ENCODE peak calls at places on chromosomes 11 and 22, in ten cellular contexts. V, M, O, T, E, C, K, Y, Q and S are unnamed samples.

GRCh38 chr11:19094859-19095258 is 22.1 kb upstream of the ZDHHC13 start:
- DNase-seq in V (no peak), M (no peak), O (no peak), T (no peak), E (no peak), C (no peak), K (no peak), Y (no peak), Q (no peak), S (no peak)

GRCh38 chr11:130849215-130849568 is 67.1 kb downstream of the SNX19 start:
- DNase-seq in V (no peak), M (no peak), O (no peak), T (peak; percentile 39), E (no peak), C (no peak), K (no peak), Y (no peak), Q (peak; percentile 75), S (no peak)

GRCh38 chr11:28999620-29000019 is 891.4 kb downstream of the METTL15 start:
- DNase-seq in V (no peak), M (no peak), O (no peak), T (no peak), E (no peak), C (no peak), K (no peak), Y (no peak), Q (no peak), S (no peak)

GRCh38 chr11:75667831-75668507 is 869 bp downstream of the MAP6 start:
- DNase-seq in V (no peak), M (peak; percentile 82), O (no peak), T (no peak), E (peak; percentile 55), C (peak; percentile 74), K (no peak), Y (peak; percentile 53), Q (peak; percentile 27), S (no peak)

GRCh38 chr11:47572715-47573255 is 6.0 kb downstream of the KBTBD4 start:
- DNase-seq in V (no peak), M (no peak), O (no peak), T (no peak), E (no peak), C (peak; percentile 75), K (no peak), Y (no peak), Q (no peak), S (no peak)

GRCh38 chr11:49221112-49221511 is 12.7 kb upstream of the FOLH1 start:
- DNase-seq in V (no peak), M (no peak), O (no peak), T (no peak), E (no peak), C (no peak), K (no peak), Y (no peak), Q (no peak), S (no peak)

GRCh38 chr11:103091441-103091809 is 535 bp downstream of the DCUN1D5 start:
- DNase-seq in V (no peak), M (peak; percentile 67), O (no peak), T (no peak), E (peak; percentile 48), C (peak; percentile 36), K (no peak), Y (peak; percentile 36), Q (peak; percentile 42), S (peak; percentile 51)

GRCh38 chr11:79336740-79337517 is 103.9 kb downstream of the TENM4 start:
- DNase-seq in V (no peak), M (no peak), O (no peak), T (no peak), E (no peak), C (no peak), K (no peak), Y (no peak), Q (no peak), S (no peak)

GRCh38 chr11:115500547-115501503 is 3.4 kb downstream of the CADM1 start:
- DNase-seq in V (no peak), M (no peak), O (no peak), T (no peak), E (peak; percentile 7), C (peak; percentile 23), K (no peak), Y (no peak), Q (no peak), S (no peak)

GRCh38 chr22:17366830-17367229 is 2.4 kb upstream of the CECR2 start:
- DNase-seq in V (no peak), M (no peak), O (no peak), T (no peak), E (peak; percentile 70), C (peak; percentile 35), K (no peak), Y (peak; percentile 73), Q (no peak), S (no peak)

GRCh38 chr11:68150029-68150428 is 28.8 kb upstream of the CHKA start:
- DNase-seq in V (no peak), M (peak; percentile 86), O (no peak), T (no peak), E (peak; percentile 48), C (no peak), K (no peak), Y (no peak), Q (peak; percentile 93), S (peak; percentile 48)

GRCh38 chr11:62179995-62180394 is 10.0 kb upstream of the SCGB1D1 start:
- DNase-seq in V (no peak), M (no peak), O (no peak), T (no peak), E (no peak), C (no peak), K (no peak), Y (no peak), Q (no peak), S (no peak)

GRCh38 chr11:102560555-102561011 is 30.0 kb upstream of the MMP7 start:
- DNase-seq in V (peak; percentile 57), M (no peak), O (no peak), T (peak; percentile 82), E (no peak), C (no peak), K (no peak), Y (no peak), Q (peak; percentile 57), S (peak; percentile 99)

GRCh38 chr11:69264486-69264885 is 29.5 kb upstream of the MYEOV start:
- DNase-seq in V (no peak), M (no peak), O (no peak), T (no peak), E (no peak), C (no peak), K (no peak), Y (no peak), Q (no peak), S (no peak)

GRCh38 chr11:1622076-1622475 is at the start of gene KRTAP5-4:
- DNase-seq in V (no peak), M (no peak), O (no peak), T (no peak), E (no peak), C (no peak), K (no peak), Y (no peak), Q (no peak), S (no peak)

GRCh38 chr11:121661796-121662508 is 209.2 kb upstream of the SORL1-AS1 start:
- DNase-seq in V (peak; percentile 62), M (no peak), O (no peak), T (no peak), E (no peak), C (no peak), K (no peak), Y (no peak), Q (peak; percentile 85), S (peak; percentile 91)

GRCh38 chr22:31490496-31490925 is 869 bp upstream of the EIF4ENIF1 start:
- DNase-seq in V (peak; percentile 7), M (peak; percentile 79), O (no peak), T (peak; percentile 52), E (peak; percentile 49), C (peak; percentile 28), K (peak; percentile 47), Y (peak; percentile 51), Q (peak; percentile 71), S (peak; percentile 76)

GRCh38 chr11:118659314-118659939 is 20.0 kb downstream of the TREH start:
- DNase-seq in V (no peak), M (peak; percentile 95), O (peak; percentile 91), T (peak; percentile 86), E (peak; percentile 99), C (peak; percentile 96), K (no peak), Y (peak; percentile 93), Q (peak; percentile 80), S (peak; percentile 84)

GRCh38 chr11:27390959-27391326 is 27.9 kb upstream of the CCDC34 start:
- DNase-seq in V (peak; percentile 70), M (no peak), O (no peak), T (no peak), E (no peak), C (no peak), K (no peak), Y (no peak), Q (peak; percentile 68), S (peak; percentile 23)

GRCh38 chr11:35723493-35724284 is 61.1 kb downstream of the TRIM44 start:
- DNase-seq in V (no peak), M (no peak), O (no peak), T (no peak), E (no peak), C (no peak), K (no peak), Y (no peak), Q (peak; percentile 21), S (peak; percentile 9)
- TF ChIP-seq CTCF in V (no peak), M (no peak), O (no peak), T (no peak), E (no peak), C (no peak), K (no peak), Y (no peak), Q (no peak), S (no peak)

GRCh38 chr11:94888204-94888603 is 85.2 kb downstream of the CWC15 start:
- DNase-seq in V (no peak), M (no peak), O (no peak), T (no peak), E (no peak), C (no peak), K (no peak), Y (no peak), Q (no peak), S (no peak)
- TF ChIP-seq CTCF in V (no peak), M (no peak), O (no peak), T (no peak), E (no peak), C (no peak), K (no peak), Y (no peak), Q (no peak), S (no peak)

GRCh38 chr11:567629-568258 is 7.0 kb downstream of the RASSF7 start:
- DNase-seq in V (no peak), M (no peak), O (no peak), T (no peak), E (no peak), C (no peak), K (no peak), Y (no peak), Q (no peak), S (no peak)
- TF ChIP-seq CTCF in V (no peak), M (no peak), O (no peak), T (no peak), E (no peak), C (no peak), K (no peak), Y (no peak), Q (no peak), S (no peak)

DNA sequence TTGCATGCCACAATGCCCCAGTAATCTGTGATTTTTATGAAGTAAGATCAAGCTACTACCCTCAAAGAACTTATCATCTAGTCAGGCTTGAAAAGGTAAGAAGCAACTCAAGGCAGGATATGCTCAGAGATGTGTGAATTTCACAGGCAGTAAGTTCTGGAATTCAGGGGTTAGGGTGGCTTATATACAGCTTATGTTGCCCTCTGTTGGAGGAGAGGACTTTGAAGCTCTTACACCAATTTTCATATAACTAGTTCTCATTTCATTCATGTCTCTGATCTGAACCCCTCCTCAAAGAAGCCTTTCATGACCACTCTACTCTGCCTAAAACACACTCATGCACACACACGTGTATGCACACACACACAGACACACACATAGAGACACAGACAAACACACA is 220.5 kb upstream of the ZBED5 start:
- DNase-seq in V (no peak), M (no peak), O (no peak), T (no peak), E (no peak), C (no peak), K (no peak), Y (no peak), Q (peak; percentile 20), S (peak; percentile 51)
- TF ChIP-seq CTCF in V (peak; percentile 7), M (no peak), O (no peak), T (no peak), E (no peak), C (no peak), K (no peak), Y (no peak), Q (no peak), S (peak; percentile 35)